ENCODE peak calls at places on chromosome 1, in six cellular contexts. One of them, this sample, is unnamed.

GRCh38 chr1:54488831-54489626 is 59.0 kb upstream of the ACOT11 start:
- DNase-seq in NCI-H524: peak
- DNase-seq in SW480: peak
- DNase-seq in heart left ventricle: peak
- DNase-seq in upper lobe of right lung: peak
- DNase-seq in iris pigment epithelial cell: peak
- DNase-seq in this sample: peak

GRCh38 chr1:22689505-22689904 is 21.1 kb upstream of the EPHB2 start:
- DNase-seq in NCI-H524: no peak
- DNase-seq in SW480: peak
- DNase-seq in heart left ventricle: no peak
- DNase-seq in upper lobe of right lung: no peak
- DNase-seq in iris pigment epithelial cell: peak
- DNase-seq in this sample: no peak

GRCh38 chr1:41317356-41317755 is 43.9 kb upstream of the FOXO6 start:
- DNase-seq in NCI-H524: no peak
- DNase-seq in SW480: peak
- DNase-seq in heart left ventricle: no peak
- DNase-seq in upper lobe of right lung: no peak
- DNase-seq in iris pigment epithelial cell: peak
- DNase-seq in this sample: no peak

GRCh38 chr1:66335859-66336640 is 197.9 kb upstream of the SGIP1 start:
- DNase-seq in NCI-H524: no peak
- DNase-seq in SW480: no peak
- DNase-seq in heart left ventricle: peak
- DNase-seq in upper lobe of right lung: peak
- DNase-seq in iris pigment epithelial cell: peak
- DNase-seq in this sample: no peak

GRCh38 chr1:154170547-154171221 is 15.8 kb upstream of the NUP210L start:
- DNase-seq in NCI-H524: no peak
- DNase-seq in SW480: no peak
- DNase-seq in heart left ventricle: no peak
- DNase-seq in upper lobe of right lung: no peak
- DNase-seq in iris pigment epithelial cell: peak
- DNase-seq in this sample: no peak

GRCh38 chr1:34267326-34267725 is 90.6 kb downstream of the C1orf94 start:
- DNase-seq in NCI-H524: no peak
- DNase-seq in SW480: no peak
- DNase-seq in heart left ventricle: no peak
- DNase-seq in upper lobe of right lung: no peak
- DNase-seq in iris pigment epithelial cell: no peak
- DNase-seq in this sample: no peak

GRCh38 chr1:38500352-38500751 is 359.2 kb downstream of the RRAGC start:
- DNase-seq in NCI-H524: no peak
- DNase-seq in SW480: no peak
- DNase-seq in heart left ventricle: no peak
- DNase-seq in upper lobe of right lung: no peak
- DNase-seq in iris pigment epithelial cell: peak
- DNase-seq in this sample: peak

GRCh38 chr1:247332901-247333361 is 1.3 kb upstream of the ZNF496 start:
- DNase-seq in NCI-H524: no peak
- DNase-seq in SW480: peak
- DNase-seq in heart left ventricle: peak
- DNase-seq in upper lobe of right lung: no peak
- DNase-seq in iris pigment epithelial cell: peak
- DNase-seq in this sample: no peak

GRCh38 chr1:191634801-191635520 is 523.3 kb upstream of the RGS18 start:
- DNase-seq in NCI-H524: no peak
- DNase-seq in SW480: no peak
- DNase-seq in heart left ventricle: no peak
- DNase-seq in upper lobe of right lung: no peak
- DNase-seq in iris pigment epithelial cell: no peak
- DNase-seq in this sample: no peak

GRCh38 chr1:102186541-102186940 is 189.8 kb upstream of the OLFM3 start:
- DNase-seq in NCI-H524: no peak
- DNase-seq in SW480: no peak
- DNase-seq in heart left ventricle: no peak
- DNase-seq in upper lobe of right lung: no peak
- DNase-seq in iris pigment epithelial cell: no peak
- DNase-seq in this sample: no peak

GRCh38 chr1:30888391-30888790 is 20.2 kb downstream of the SDC3 start:
- DNase-seq in NCI-H524: no peak
- DNase-seq in SW480: peak
- DNase-seq in heart left ventricle: peak
- DNase-seq in upper lobe of right lung: no peak
- DNase-seq in iris pigment epithelial cell: peak
- DNase-seq in this sample: no peak

GRCh38 chr1:185404864-185405568 is 88.0 kb upstream of the IVNS1ABP start:
- DNase-seq in NCI-H524: no peak
- DNase-seq in SW480: no peak
- DNase-seq in heart left ventricle: no peak
- DNase-seq in upper lobe of right lung: no peak
- DNase-seq in iris pigment epithelial cell: no peak
- DNase-seq in this sample: no peak

GRCh38 chr1:27526569-27527222 is 36.7 kb upstream of the WASF2 start:
- DNase-seq in NCI-H524: no peak
- DNase-seq in SW480: no peak
- DNase-seq in heart left ventricle: no peak
- DNase-seq in upper lobe of right lung: no peak
- DNase-seq in iris pigment epithelial cell: no peak
- DNase-seq in this sample: no peak

GRCh38 chr1:1434131-1434811 is 1.2 kb upstream of the VWA1 start:
- DNase-seq in NCI-H524: no peak
- DNase-seq in SW480: no peak
- DNase-seq in heart left ventricle: peak
- DNase-seq in upper lobe of right lung: peak
- DNase-seq in iris pigment epithelial cell: no peak
- DNase-seq in this sample: peak

GRCh38 chr1:160460683-160461287 is 60.4 kb downstream of the VANGL2 start:
- DNase-seq in NCI-H524: no peak
- DNase-seq in SW480: no peak
- DNase-seq in heart left ventricle: no peak
- DNase-seq in upper lobe of right lung: no peak
- DNase-seq in iris pigment epithelial cell: no peak
- DNase-seq in this sample: no peak

GRCh38 chr1:219085988-219086387 is 87.7 kb upstream of the LYPLAL1 start:
- DNase-seq in NCI-H524: no peak
- DNase-seq in SW480: no peak
- DNase-seq in heart left ventricle: no peak
- DNase-seq in upper lobe of right lung: no peak
- DNase-seq in iris pigment epithelial cell: peak
- DNase-seq in this sample: no peak

GRCh38 chr1:206706298-206706791 is 21.6 kb downstream of the MAPKAPK2 start:
- DNase-seq in NCI-H524: peak
- DNase-seq in SW480: no peak
- DNase-seq in heart left ventricle: peak
- DNase-seq in upper lobe of right lung: peak
- DNase-seq in iris pigment epithelial cell: peak
- DNase-seq in this sample: peak

GRCh38 chr1:74368335-74368734 is 133.1 kb downstream of the TNNI3K start:
- DNase-seq in NCI-H524: no peak
- DNase-seq in SW480: no peak
- DNase-seq in heart left ventricle: no peak
- DNase-seq in upper lobe of right lung: no peak
- DNase-seq in iris pigment epithelial cell: no peak
- DNase-seq in this sample: no peak

GRCh38 chr1:41110721-41111120 is 89.2 kb upstream of the SLFNL1 start:
- DNase-seq in NCI-H524: no peak
- DNase-seq in SW480: no peak
- DNase-seq in heart left ventricle: no peak
- DNase-seq in upper lobe of right lung: no peak
- DNase-seq in iris pigment epithelial cell: no peak
- DNase-seq in this sample: no peak

GRCh38 chr1:93437976-93438605 is 9.8 kb upstream of the FNBP1L start:
- DNase-seq in NCI-H524: no peak
- DNase-seq in SW480: peak
- DNase-seq in heart left ventricle: no peak
- DNase-seq in upper lobe of right lung: no peak
- DNase-seq in iris pigment epithelial cell: peak
- DNase-seq in this sample: peak

GRCh38 chr1:64248065-64248464 is 44.6 kb downstream of the UBE2U start:
- DNase-seq in NCI-H524: peak
- DNase-seq in SW480: no peak
- DNase-seq in heart left ventricle: no peak
- DNase-seq in upper lobe of right lung: no peak
- DNase-seq in iris pigment epithelial cell: no peak
- DNase-seq in this sample: peak

GRCh38 chr1:53559391-53559815 is 100.2 kb downstream of the DMRTB1 start:
- DNase-seq in NCI-H524: no peak
- DNase-seq in SW480: no peak
- DNase-seq in heart left ventricle: no peak
- DNase-seq in upper lobe of right lung: peak
- DNase-seq in iris pigment epithelial cell: no peak
- DNase-seq in this sample: no peak

GRCh38 chr1:160837558-160838205 is 25.0 kb downstream of the CD244 start:
- DNase-seq in NCI-H524: no peak
- DNase-seq in SW480: peak
- DNase-seq in heart left ventricle: peak
- DNase-seq in upper lobe of right lung: no peak
- DNase-seq in iris pigment epithelial cell: no peak
- DNase-seq in this sample: no peak

GRCh38 chr1:111804736-111805135 is 49.0 kb downstream of the DDX20 start:
- DNase-seq in NCI-H524: no peak
- DNase-seq in SW480: no peak
- DNase-seq in heart left ventricle: no peak
- DNase-seq in upper lobe of right lung: no peak
- DNase-seq in iris pigment epithelial cell: no peak
- DNase-seq in this sample: no peak

GRCh38 chr1:25197982-25198681 is 34.2 kb downstream of the SYF2 start:
- DNase-seq in NCI-H524: no peak
- DNase-seq in SW480: peak
- DNase-seq in heart left ventricle: no peak
- DNase-seq in upper lobe of right lung: no peak
- DNase-seq in iris pigment epithelial cell: no peak
- DNase-seq in this sample: no peak

GRCh38 chr1:91736999-91737615 is 148.8 kb downstream of the TGFBR3 start:
- DNase-seq in NCI-H524: no peak
- DNase-seq in SW480: peak
- DNase-seq in heart left ventricle: no peak
- DNase-seq in upper lobe of right lung: no peak
- DNase-seq in iris pigment epithelial cell: peak
- DNase-seq in this sample: no peak

GRCh38 chr1:62724430-62724829 is 36.2 kb upstream of the DOCK7 start:
- DNase-seq in NCI-H524: no peak
- DNase-seq in SW480: no peak
- DNase-seq in heart left ventricle: no peak
- DNase-seq in upper lobe of right lung: no peak
- DNase-seq in iris pigment epithelial cell: no peak
- DNase-seq in this sample: no peak

GRCh38 chr1:22039594-22040347 is 12.7 kb upstream of the CDC42 start:
- DNase-seq in NCI-H524: no peak
- DNase-seq in SW480: peak
- DNase-seq in heart left ventricle: peak
- DNase-seq in upper lobe of right lung: peak
- DNase-seq in iris pigment epithelial cell: peak
- DNase-seq in this sample: peak

GRCh38 chr1:165787741-165788140 is 19.1 kb upstream of the TMCO1 start:
- DNase-seq in NCI-H524: no peak
- DNase-seq in SW480: no peak
- DNase-seq in heart left ventricle: no peak
- DNase-seq in upper lobe of right lung: no peak
- DNase-seq in iris pigment epithelial cell: no peak
- DNase-seq in this sample: no peak

GRCh38 chr1:81731989-81732388 is 68.7 kb upstream of the ADGRL2 start:
- DNase-seq in NCI-H524: no peak
- DNase-seq in SW480: no peak
- DNase-seq in heart left ventricle: no peak
- DNase-seq in upper lobe of right lung: no peak
- DNase-seq in iris pigment epithelial cell: no peak
- DNase-seq in this sample: no peak

GRCh38 chr1:63635681-63636080 is 42.5 kb downstream of the PGM1 start:
- DNase-seq in NCI-H524: no peak
- DNase-seq in SW480: no peak
- DNase-seq in heart left ventricle: no peak
- DNase-seq in upper lobe of right lung: no peak
- DNase-seq in iris pigment epithelial cell: peak
- DNase-seq in this sample: no peak

GRCh38 chr1:226601456-226601855 is 52.9 kb downstream of the STUM start:
- DNase-seq in NCI-H524: no peak
- DNase-seq in SW480: no peak
- DNase-seq in heart left ventricle: no peak
- DNase-seq in upper lobe of right lung: peak
- DNase-seq in iris pigment epithelial cell: no peak
- DNase-seq in this sample: no peak

GRCh38 chr1:110258734-110259133 is 48.6 kb downstream of the KCNC4 start:
- DNase-seq in NCI-H524: peak
- DNase-seq in SW480: no peak
- DNase-seq in heart left ventricle: no peak
- DNase-seq in upper lobe of right lung: no peak
- DNase-seq in iris pigment epithelial cell: no peak
- DNase-seq in this sample: peak

GRCh38 chr1:13960376-13960987 is 260.5 kb downstream of the PRDM2 start:
- DNase-seq in NCI-H524: peak
- DNase-seq in SW480: peak
- DNase-seq in heart left ventricle: peak
- DNase-seq in upper lobe of right lung: peak
- DNase-seq in iris pigment epithelial cell: peak
- DNase-seq in this sample: peak

GRCh38 chr1:220879509-220880366 is 495 bp downstream of the HLX start:
- DNase-seq in NCI-H524: no peak
- DNase-seq in SW480: peak
- DNase-seq in heart left ventricle: peak
- DNase-seq in upper lobe of right lung: peak
- DNase-seq in iris pigment epithelial cell: peak
- DNase-seq in this sample: no peak

GRCh38 chr1:2617981-2618470 is 14.8 kb downstream of the MMEL1 start:
- DNase-seq in NCI-H524: no peak
- DNase-seq in SW480: no peak
- DNase-seq in heart left ventricle: no peak
- DNase-seq in upper lobe of right lung: peak
- DNase-seq in iris pigment epithelial cell: no peak
- DNase-seq in this sample: no peak

GRCh38 chr1:46342084-46342656 is 1.6 kb downstream of the NSUN4 start:
- DNase-seq in NCI-H524: no peak
- DNase-seq in SW480: peak
- DNase-seq in heart left ventricle: no peak
- DNase-seq in upper lobe of right lung: no peak
- DNase-seq in iris pigment epithelial cell: peak
- DNase-seq in this sample: no peak

GRCh38 chr1:215005078-215005477 is 77.5 kb upstream of the KCNK2 start:
- DNase-seq in NCI-H524: no peak
- DNase-seq in SW480: no peak
- DNase-seq in heart left ventricle: no peak
- DNase-seq in upper lobe of right lung: no peak
- DNase-seq in iris pigment epithelial cell: peak
- DNase-seq in this sample: no peak

This sample was measured in DMS 273 treated with DMSO at 0.1 percent for 48 hours.